ENCODE peak calls at places on chromosome 18, in eight cellular contexts. G is A549, U is stomach, I is sigmoid colon, K is tibial nerve, M is ovary, H is transverse colon, P is suprapubic skin. Z is an unnamed sample.

GRCh38 chr18:36503477-36503876 is 206.0 kb downstream of the FHOD3 start:
- DNase-seq in G (no peak), U (no peak), I (no peak), K (no peak), M (no peak), H (no peak), P (no peak), Z (no peak)

GRCh38 chr18:63908858-63909257 is 1.1 kb downstream of the SERPINB10 start:
- DNase-seq in G (no peak), U (no peak), I (no peak), K (no peak), M (no peak), H (no peak), P (no peak), Z (no peak)

GRCh38 chr18:70322928-70323327 is 34.1 kb downstream of the SOCS6 start:
- DNase-seq in G (peak), U (no peak), I (no peak), K (no peak), M (no peak), H (no peak), P (no peak), Z (no peak)

GRCh38 chr18:49934457-49934856 is 121.1 kb upstream of the ACAA2 start:
- DNase-seq in G (no peak), U (no peak), I (no peak), K (no peak), M (no peak), H (no peak), P (no peak), Z (no peak)

GRCh38 chr18:22342625-22343024 is 75.1 kb downstream of the CTAGE1 start:
- DNase-seq in G (no peak), U (peak), I (no peak), K (no peak), M (peak), H (peak), P (no peak), Z (peak)

GRCh38 chr18:8426401-8426800 is 182.8 kb upstream of the RAB12 start:
- DNase-seq in G (no peak), U (no peak), I (no peak), K (no peak), M (no peak), H (no peak), P (no peak), Z (no peak)

GRCh38 chr18:53991202-53991601 is 233.3 kb downstream of the MBD2 start:
- DNase-seq in G (peak), U (no peak), I (no peak), K (no peak), M (no peak), H (no peak), P (no peak), Z (no peak)

GRCh38 chr18:77101410-77102245 is 31.0 kb downstream of the MBP start:
- DNase-seq in G (peak), U (peak), I (peak), K (peak), M (peak), H (peak), P (peak), Z (no peak)

GRCh38 chr18:6205706-6206105 is 209.0 kb downstream of the L3MBTL4 start:
- DNase-seq in G (no peak), U (no peak), I (no peak), K (no peak), M (no peak), H (no peak), P (no peak), Z (no peak)

GRCh38 chr18:79953921-79954651 is 2.6 kb upstream of the SLC66A2 start:
- DNase-seq in G (no peak), U (no peak), I (peak), K (no peak), M (no peak), H (peak), P (peak), Z (peak)

GRCh38 chr18:56189615-56190014 is 448.8 kb downstream of the TXNL1 start:
- DNase-seq in G (no peak), U (no peak), I (no peak), K (no peak), M (no peak), H (no peak), P (no peak), Z (no peak)

GRCh38 chr18:78482378-78482777 is 497.2 kb upstream of the SALL3 start:
- DNase-seq in G (no peak), U (no peak), I (no peak), K (no peak), M (no peak), H (no peak), P (no peak), Z (peak)

GRCh38 chr18:75105551-75106254 is 103.2 kb downstream of the PTGR3 start:
- DNase-seq in G (no peak), U (no peak), I (no peak), K (no peak), M (no peak), H (no peak), P (peak), Z (no peak)

GRCh38 chr18:73842795-73843394 is 304.7 kb downstream of the FBXO15 start:
- DNase-seq in G (peak), U (peak), I (no peak), K (peak), M (no peak), H (peak), P (no peak), Z (no peak)

GRCh38 chr18:2258954-2259353 is 312.4 kb downstream of the METTL4 start:
- DNase-seq in G (no peak), U (no peak), I (no peak), K (no peak), M (no peak), H (no peak), P (no peak), Z (no peak)

GRCh38 chr18:55897101-55897500 is 309.1 kb upstream of the TCF4 start:
- DNase-seq in G (no peak), U (no peak), I (no peak), K (no peak), M (no peak), H (no peak), P (no peak), Z (no peak)

GRCh38 chr18:13447621-13448020 is 229.1 kb downstream of the LDLRAD4 start:
- DNase-seq in G (peak), U (no peak), I (no peak), K (no peak), M (no peak), H (no peak), P (no peak), Z (no peak)

GRCh38 chr18:28036481-28036880 is 140.4 kb downstream of the CDH2 start:
- DNase-seq in G (no peak), U (no peak), I (no peak), K (no peak), M (no peak), H (no peak), P (no peak), Z (no peak)

GRCh38 chr18:3624818-3625716 is 175.1 kb downstream of the TGIF1 start:
- DNase-seq in G (peak), U (peak), I (peak), K (no peak), M (peak), H (peak), P (no peak), Z (no peak)

GRCh38 chr18:22934789-22935188 is 1.7 kb downstream of the RBBP8 start:
- DNase-seq in G (no peak), U (no peak), I (no peak), K (no peak), M (no peak), H (no peak), P (no peak), Z (no peak)

GRCh38 chr18:56492136-56492535 is 146.3 kb downstream of the TXNL1 start:
- DNase-seq in G (no peak), U (no peak), I (no peak), K (no peak), M (no peak), H (no peak), P (no peak), Z (no peak)

GRCh38 chr18:22831441-22831904 is 101.7 kb upstream of the RBBP8 start:
- DNase-seq in G (no peak), U (no peak), I (no peak), K (no peak), M (no peak), H (peak), P (no peak), Z (no peak)

GRCh38 chr18:44453505-44453904 is 227.2 kb upstream of the SETBP1 start:
- DNase-seq in G (no peak), U (no peak), I (no peak), K (no peak), M (no peak), H (no peak), P (no peak), Z (no peak)

GRCh38 chr18:35436076-35436649 is 59.0 kb upstream of the ZNF396 start:
- DNase-seq in G (no peak), U (no peak), I (no peak), K (no peak), M (no peak), H (no peak), P (no peak), Z (no peak)

GRCh38 chr18:10713400-10713799 is 187.6 kb downstream of the NAPG start:
- DNase-seq in G (no peak), U (no peak), I (no peak), K (no peak), M (no peak), H (no peak), P (no peak), Z (no peak)

GRCh38 chr18:79736846-79737245 is 57.2 kb downstream of the CTDP1 start:
- DNase-seq in G (no peak), U (no peak), I (peak), K (no peak), M (peak), H (no peak), P (no peak), Z (no peak)

GRCh38 chr18:3826021-3826420 is 376.0 kb downstream of the TGIF1 start:
- DNase-seq in G (no peak), U (no peak), I (no peak), K (no peak), M (no peak), H (no peak), P (no peak), Z (no peak)

GRCh38 chr18:52435301-52435700 is 95.3 kb downstream of the DCC start:
- DNase-seq in G (no peak), U (no peak), I (no peak), K (no peak), M (no peak), H (no peak), P (no peak), Z (no peak)

GRCh38 chr18:9722691-9723090 is 14.6 kb downstream of the RAB31 start:
- DNase-seq in G (no peak), U (peak), I (no peak), K (no peak), M (no peak), H (peak), P (peak), Z (peak)

GRCh38 chr18:48181857-48182430 is 227.2 kb downstream of the ZBTB7C start:
- DNase-seq in G (no peak), U (no peak), I (no peak), K (no peak), M (peak), H (no peak), P (peak), Z (no peak)

GRCh38 chr18:49241852-49242251 is 218.6 kb downstream of the DYM start:
- DNase-seq in G (no peak), U (no peak), I (no peak), K (no peak), M (no peak), H (no peak), P (no peak), Z (no peak)

GRCh38 chr18:6891788-6892187 is 162.3 kb downstream of the ARHGAP28 start:
- DNase-seq in G (no peak), U (no peak), I (no peak), K (no peak), M (no peak), H (no peak), P (no peak), Z (no peak)

GRCh38 chr18:35939166-35939565 is 33.3 kb upstream of the RMP24 start:
- DNase-seq in G (no peak), U (no peak), I (no peak), K (no peak), M (no peak), H (no peak), P (no peak), Z (no peak)

GRCh38 chr18:32910694-32911296 is 138.0 kb upstream of the KLHL14 start:
- DNase-seq in G (no peak), U (no peak), I (no peak), K (no peak), M (no peak), H (no peak), P (no peak), Z (no peak)

GRCh38 chr18:3538954-3539617 is 89.1 kb downstream of the TGIF1 start:
- DNase-seq in G (no peak), U (no peak), I (no peak), K (no peak), M (no peak), H (no peak), P (no peak), Z (no peak)

GRCh38 chr18:79928563-79928960 is 22.9 kb downstream of the SLC66A2 start:
- DNase-seq in G (no peak), U (peak), I (peak), K (no peak), M (peak), H (peak), P (peak), Z (no peak)

GRCh38 chr18:12750076-12750707 is 47.4 kb downstream of the PSMG2 start:
- DNase-seq in G (no peak), U (no peak), I (no peak), K (no peak), M (no peak), H (peak), P (no peak), Z (no peak)

GRCh38 chr18:25225152-25225551 is 126.8 kb downstream of the ZNF521 start:
- DNase-seq in G (no peak), U (no peak), I (no peak), K (no peak), M (no peak), H (no peak), P (no peak), Z (no peak)

GRCh38 chr18:25228410-25228809 is 123.6 kb downstream of the ZNF521 start:
- DNase-seq in G (no peak), U (no peak), I (no peak), K (no peak), M (no peak), H (no peak), P (no peak), Z (no peak)

GRCh38 chr18:25223899-25224607 is 127.9 kb downstream of the ZNF521 start:
- DNase-seq in G (no peak), U (no peak), I (no peak), K (no peak), M (no peak), H (no peak), P (no peak), Z (no peak)

GRCh38 chr18:25222648-25223047 is 129.3 kb downstream of the ZNF521 start:
- DNase-seq in G (no peak), U (no peak), I (no peak), K (no peak), M (no peak), H (no peak), P (no peak), Z (no peak)

GRCh38 chr18:25223211-25223610 is 128.8 kb downstream of the ZNF521 start:
- DNase-seq in G (no peak), U (no peak), I (no peak), K (no peak), M (no peak), H (no peak), P (no peak), Z (no peak)
- TF ChIP-seq EP300 in G (no peak), U (no peak), I (no peak), K (no peak), M (no peak), H (no peak), P (no peak), Z (no peak)

GRCh38 chr18:505483-506122 is 5.1 kb upstream of the COLEC12 start:
- DNase-seq in G (no peak), U (no peak), I (no peak), K (no peak), M (no peak), H (no peak), P (no peak), Z (no peak)
- TF ChIP-seq EP300 in G (no peak), U (no peak), I (no peak), K (no peak), M (no peak), H (no peak), P (no peak), Z (no peak)

GRCh38 chr18:59961086-59961485 is 61.3 kb downstream of the PMAIP1 start:
- DNase-seq in G (no peak), U (no peak), I (no peak), K (no peak), M (no peak), H (peak), P (no peak), Z (peak)
- TF ChIP-seq EP300 in G (no peak), U (no peak), I (no peak), K (no peak), M (no peak), H (no peak), P (no peak), Z (peak)

DNA sequence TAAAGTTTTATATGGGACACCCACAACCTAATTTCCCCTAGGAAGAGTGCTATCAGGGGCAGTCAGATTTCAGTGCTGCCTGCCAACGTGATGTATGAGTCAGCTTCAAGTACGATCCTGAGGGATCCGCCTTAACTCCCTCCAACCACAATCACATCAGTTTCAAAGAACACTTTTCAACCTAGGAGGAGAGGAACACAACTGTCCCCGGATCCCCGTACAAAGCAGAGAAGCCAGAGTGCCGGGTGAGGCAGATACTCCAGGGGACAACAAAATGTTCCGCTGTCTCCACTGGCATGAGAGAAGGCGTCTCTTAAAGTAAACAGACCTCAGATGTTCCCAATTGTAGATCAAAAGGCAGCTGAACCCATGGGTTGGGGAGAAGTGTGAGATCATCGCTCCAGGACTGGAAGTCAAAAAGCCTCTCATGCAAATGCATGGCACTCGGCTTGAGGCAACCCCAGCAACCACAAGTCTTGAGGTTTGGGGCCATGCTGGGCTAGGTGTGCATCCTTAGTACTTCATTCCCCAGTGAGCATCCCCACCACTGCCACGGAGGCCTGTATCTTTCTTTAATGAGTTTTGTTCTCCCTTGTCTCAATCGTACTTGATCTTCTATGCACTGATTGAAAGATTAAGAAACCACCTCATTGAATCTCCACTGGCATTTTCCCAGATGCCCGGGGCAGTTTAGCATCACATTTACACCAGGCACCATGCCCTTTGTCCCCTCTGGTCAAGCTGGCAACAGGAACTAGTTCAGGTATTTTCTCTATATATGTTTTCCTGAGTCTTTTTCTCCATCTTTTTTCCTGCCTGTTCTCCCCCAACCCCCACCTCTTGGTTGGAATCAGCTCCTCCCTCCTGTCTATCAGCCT is 91.0 kb upstream of the CCBE1 start:
- DNase-seq in G (peak), U (no peak), I (no peak), K (no peak), M (no peak), H (no peak), P (no peak), Z (no peak)
- TF ChIP-seq EP300 in G (no peak), U (no peak), I (no peak), K (no peak), M (no peak), H (no peak), P (no peak), Z (no peak)

DNA sequence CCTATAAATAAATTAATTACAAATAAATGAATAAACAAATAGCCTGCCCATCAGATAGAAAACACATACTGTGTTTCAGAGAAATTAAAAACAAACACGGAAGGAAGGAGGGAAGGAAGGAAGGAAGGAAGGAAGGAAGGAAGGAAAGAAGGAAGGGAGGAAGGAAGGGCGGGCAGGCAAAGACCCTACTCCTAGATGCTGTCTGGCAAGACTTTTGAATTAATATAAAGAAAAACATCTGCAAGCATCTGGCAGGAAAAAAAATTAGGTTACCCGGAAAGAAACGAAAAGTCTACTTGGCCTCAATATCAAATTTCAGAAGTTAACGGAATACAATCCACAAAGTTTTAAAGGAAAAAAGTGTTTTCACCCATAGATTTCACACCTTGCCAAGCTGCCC is 49.1 kb downstream of the LOXHD1 start:
- DNase-seq in G (no peak), U (no peak), I (no peak), K (no peak), M (no peak), H (no peak), P (no peak), Z (no peak)
- TF ChIP-seq EP300 in G (no peak), U (no peak), I (no peak), K (no peak), M (no peak), H (no peak), P (no peak), Z (no peak)

DNA sequence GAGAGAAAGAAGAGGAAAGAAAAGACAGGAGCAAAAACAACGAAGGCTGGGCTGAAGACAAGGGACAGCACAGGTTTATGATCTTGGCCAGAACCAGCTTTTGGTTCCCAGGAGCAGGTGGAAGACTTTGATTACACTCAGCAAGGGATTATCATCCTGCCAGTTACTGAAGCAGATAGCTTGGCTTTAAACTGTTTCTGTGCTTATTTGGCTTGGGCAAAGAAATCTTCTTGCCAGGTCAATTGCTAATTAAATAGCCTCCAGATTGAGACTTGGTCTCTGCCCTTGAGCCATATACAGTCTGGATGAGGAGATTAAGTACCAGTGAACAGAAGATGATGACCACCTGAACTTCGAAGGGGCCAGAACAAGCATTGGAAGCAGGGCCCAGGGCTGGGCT is 22.3 kb upstream of the GRP start:
- DNase-seq in G (no peak), U (no peak), I (no peak), K (no peak), M (no peak), H (no peak), P (no peak), Z (no peak)
- TF ChIP-seq EP300 in G (no peak), U (no peak), I (no peak), K (no peak), M (no peak), H (no peak), P (no peak), Z (no peak)

DNA sequence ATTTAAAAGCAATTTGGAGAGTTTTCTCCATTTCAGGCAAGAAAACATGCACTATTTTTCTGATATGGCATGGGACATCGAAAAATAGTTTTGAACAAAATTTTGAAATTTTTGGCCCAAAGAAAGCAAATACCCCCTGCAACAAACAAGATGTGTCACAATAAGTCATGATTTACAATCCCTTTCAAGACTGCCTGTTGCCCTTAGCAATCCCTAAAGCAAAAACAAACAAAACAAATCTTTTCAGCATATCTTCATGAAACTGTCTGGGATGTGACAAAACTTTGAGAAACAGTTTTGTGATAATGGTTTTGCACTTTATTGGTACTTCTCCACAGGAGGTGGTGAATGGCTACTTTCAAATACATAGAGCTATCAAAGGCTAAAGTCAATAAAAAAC is 1888.7 kb upstream of the PIK3C3 start:
- DNase-seq in G (no peak), U (no peak), I (no peak), K (no peak), M (no peak), H (no peak), P (no peak), Z (no peak)
- TF ChIP-seq EP300 in G (no peak), U (no peak), I (no peak), K (no peak), M (no peak), H (no peak), P (no peak), Z (no peak)

GRCh38 chr18:62716679-62717058 is 1.3 kb downstream of the PHLPP1 start:
- DNase-seq in G (peak), U (peak), I (peak), K (no peak), M (peak), H (peak), P (no peak), Z (peak)
- TF ChIP-seq EP300 in G (no peak), U (no peak), I (no peak), K (no peak), M (no peak), H (no peak), P (no peak), Z (no peak)

Z was measured in upper lobe of left lung.